ENCODE peak calls at places on chromosome 4, in seven cellular contexts. V is SK-N-DZ; L is fibroblast of mammary gland; R is mucosa of gallbladder; T is stimulated activated CD8-positive, alpha-beta memory T cell treated with anti-CD3 and anti-CD28 coated beads, Interleukin-4, amount 100 ng/mL, for 4 hours; F is AG08396; A is CD8-positive, alpha-beta memory T cell. O is an unnamed sample.

GRCh38 chr4:55255171-55255570 is 90.9 kb upstream of the SRD5A3 start:
- DNase-seq in A (no peak), R (no peak), T (no peak), F (peak), V (no peak), L (peak), O (no peak)

GRCh38 chr4:148694702-148695101 is 252.5 kb upstream of the NR3C2 start:
- DNase-seq in L (no peak), V (no peak), F (no peak), A (no peak), T (no peak), R (no peak), O (no peak)

GRCh38 chr4:100295792-100296191 is 105.5 kb upstream of the DDIT4L start:
- DNase-seq in T (no peak), A (no peak), L (peak), F (no peak), R (no peak), V (no peak), O (peak)

GRCh38 chr4:40630335-40631021 is 814 bp upstream of the RBM47 start:
- DNase-seq in A (no peak), V (no peak), F (no peak), R (peak), L (no peak), T (no peak), O (no peak)

GRCh38 chr4:151034829-151035228 is 19.7 kb upstream of the LRBA start:
- DNase-seq in R (no peak), L (no peak), F (no peak), T (no peak), V (no peak), A (no peak), O (no peak)

GRCh38 chr4:68535976-68536375 is 40.1 kb downstream of the UGT2B17 start:
- DNase-seq in R (no peak), L (no peak), V (no peak), F (no peak), T (no peak), A (no peak), O (no peak)

GRCh38 chr4:127400736-127401346 is 231.9 kb upstream of the INTU start:
- DNase-seq in R (peak), F (peak), V (peak), A (no peak), L (peak), T (no peak), O (peak)

GRCh38 chr4:86946868-86947493 is 12.2 kb downstream of the AFF1 start:
- DNase-seq in A (no peak), V (no peak), T (no peak), R (no peak), F (no peak), L (no peak), O (no peak)

GRCh38 chr4:6582889-6583504 is 8.0 kb downstream of the MAN2B2 start:
- DNase-seq in R (no peak), T (no peak), F (peak), V (peak), L (peak), A (no peak), O (peak)

GRCh38 chr4:14985843-14986242 is 16.4 kb upstream of the CPEB2 start:
- DNase-seq in A (no peak), L (no peak), T (no peak), F (no peak), V (no peak), R (no peak), O (no peak)

GRCh38 chr4:20443406-20443805 is 191.7 kb downstream of the SLIT2 start:
- DNase-seq in A (no peak), F (no peak), T (no peak), V (no peak), R (no peak), L (no peak), O (no peak)

GRCh38 chr4:124952601-124953000 is 240.1 kb upstream of the ANKRD50 start:
- DNase-seq in T (no peak), F (no peak), L (no peak), R (no peak), A (no peak), V (peak), O (no peak)

GRCh38 chr4:126475730-126476129 is 1157.0 kb upstream of the INTU start:
- DNase-seq in A (no peak), V (no peak), L (no peak), R (no peak), F (no peak), T (no peak), O (no peak)

GRCh38 chr4:22504931-22505330 is 10.9 kb downstream of the ADGRA3 start:
- DNase-seq in A (no peak), T (no peak), L (peak), F (no peak), R (no peak), V (no peak), O (peak)

GRCh38 chr4:53646792-53647191 is 55.5 kb upstream of the LNX1 start:
- DNase-seq in T (no peak), L (no peak), V (no peak), R (peak), A (no peak), F (no peak), O (no peak)

GRCh38 chr4:185881427-185881826 is 69.4 kb upstream of the SORBS2 start:
- DNase-seq in A (no peak), T (no peak), F (no peak), V (no peak), L (no peak), R (no peak), O (no peak)

GRCh38 chr4:174358823-174359222 is 75.1 kb downstream of the CEP44 start:
- DNase-seq in V (no peak), T (no peak), A (no peak), L (peak), F (peak), R (no peak), O (peak)

GRCh38 chr4:153409924-153410501 is 56.1 kb upstream of the TMEM131L start:
- DNase-seq in T (no peak), F (no peak), V (no peak), L (peak), A (no peak), R (no peak), O (no peak)

GRCh38 chr4:30208731-30209435 is 511.3 kb upstream of the PCDH7 start:
- DNase-seq in V (no peak), R (no peak), F (no peak), A (no peak), T (no peak), L (peak), O (no peak)

GRCh38 chr4:85677286-85677685 is 202.3 kb downstream of the ARHGAP24 start:
- DNase-seq in V (peak), F (no peak), L (peak), T (no peak), A (no peak), R (peak), O (peak)

GRCh38 chr4:25703731-25704388 is 48.2 kb downstream of the SLC34A2 start:
- DNase-seq in R (no peak), T (no peak), A (no peak), F (no peak), L (peak), V (no peak), O (peak)

GRCh38 chr4:173013232-173013932 is 155.2 kb upstream of the GALNT7 start:
- DNase-seq in L (peak), V (peak), F (peak), R (peak), T (peak), A (peak), O (peak)

GRCh38 chr4:173485164-173485563 is 44.9 kb downstream of the HAND2 start:
- DNase-seq in L (peak), V (peak), R (no peak), F (no peak), A (no peak), T (no peak), O (peak)

GRCh38 chr4:112411781-112412281 is 104.1 kb downstream of the NEUROG2 start:
- DNase-seq in R (no peak), L (no peak), F (no peak), V (no peak), A (no peak), T (no peak), O (no peak)

GRCh38 chr4:20760053-20760452 is 59.8 kb downstream of the PACRGL start:
- DNase-seq in L (peak), A (no peak), V (no peak), T (no peak), R (no peak), F (no peak), O (no peak)

GRCh38 chr4:63728480-63729177 is 680.6 kb downstream of the TECRL start:
- DNase-seq in L (no peak), A (no peak), T (no peak), F (no peak), R (no peak), V (peak), O (no peak)

GRCh38 chr4:8346838-8347605 is 77.5 kb downstream of the HTRA3 start:
- DNase-seq in T (no peak), R (no peak), V (no peak), F (no peak), L (no peak), A (no peak), O (no peak)

GRCh38 chr4:87073570-87074470 is 139.0 kb downstream of the AFF1 start:
- DNase-seq in L (no peak), V (peak), R (no peak), F (no peak), A (peak), T (peak), O (peak)

GRCh38 chr4:120870279-120870673 is 52.2 kb downstream of the PRDM5 start:
- DNase-seq in L (no peak), F (no peak), V (peak), R (no peak), T (no peak), A (no peak), O (no peak)

GRCh38 chr4:138509346-138509745 is 267.2 kb upstream of the SLC7A11 start:
- DNase-seq in A (no peak), R (no peak), V (no peak), F (no peak), T (no peak), L (no peak), O (no peak)

GRCh38 chr4:85952982-85953650 is 406.7 kb downstream of the MAPK10 start:
- DNase-seq in V (no peak), A (no peak), L (no peak), T (no peak), F (no peak), R (no peak), O (peak)

GRCh38 chr4:177308125-177308524 is 1.5 kb upstream of the NEIL3 start:
- DNase-seq in T (no peak), A (no peak), R (peak), F (peak), L (peak), V (no peak), O (peak)

GRCh38 chr4:109389367-109390118 is 44.1 kb upstream of the SEC24B start:
- DNase-seq in A (no peak), T (no peak), V (peak), L (no peak), F (no peak), R (no peak), O (no peak)

GRCh38 chr4:6658204-6658585 is 17.7 kb downstream of the MRFAP1 start:
- DNase-seq in F (no peak), L (no peak), V (no peak), T (no peak), R (no peak), A (no peak), O (no peak)

O was measured in RPMI7951.